ENCODE peak calls at places on chromosomes 13 and 19, in four cellular contexts. J is fibroblast of the conjunctiva, B is cerebellar cortex, R is astrocyte of the spinal cord. E is an unnamed sample.
A peak's percentile ranks its signal among the peaks of the same experiment; 100 is the strongest.

GRCh38 chr19:1237754-1238372 is at the start of gene CBARP:
- DNase-seq in J (no peak), R (no peak), B (no peak), E (no peak)

GRCh38 chr13:67366533-67366932 is 136.4 kb upstream of the PCDH9 start:
- DNase-seq in J (no peak), R (peak; percentile 29), B (no peak), E (no peak)

GRCh38 chr13:51477653-51478324 is 25.0 kb upstream of the INTS6 start:
- DNase-seq in R (no peak), J (no peak), B (no peak), E (no peak)

GRCh38 chr13:29255567-29255966 is 339.9 kb downstream of the SLC7A1 start:
- DNase-seq in B (no peak), R (no peak), J (no peak), E (no peak)

GRCh38 chr19:47503823-47504145 is 11.1 kb downstream of the NAPA start:
- DNase-seq in R (no peak), B (no peak), J (no peak), E (no peak)

GRCh38 chr19:33703821-33704220 is 82.1 kb downstream of the CHST8 start:
- DNase-seq in J (no peak), B (no peak), R (no peak), E (no peak)

GRCh38 chr19:48842744-48843162 is 6.5 kb upstream of the HSD17B14 start:
- DNase-seq in B (peak; percentile 79), J (no peak), R (peak; percentile 49), E (no peak)

GRCh38 chr19:1076951-1077350 is 10.0 kb downstream of the ARHGAP45 start:
- DNase-seq in R (no peak), B (peak; percentile 26), J (no peak), E (no peak)

GRCh38 chr19:6066661-6067646 is 43.3 kb downstream of the RFX2 start:
- DNase-seq in J (peak; percentile 96), B (peak; percentile 54), R (peak; percentile 95), E (no peak)